ENCODE peak calls at places on chromosomes 7 and 10, in four cellular contexts. F is hepatocyte, R is upper lobe of left lung, O is progenitor cell of endocrine pancreas. K is an unnamed sample.

GRCh38 chr7:46844486-46844885 is 737.4 kb downstream of the TNS3 start:
- DNase-seq in F (no peak), R (no peak), O (no peak), K (no peak)

GRCh38 chr7:1478480-1478879 is 19.2 kb upstream of the MICALL2 start:
- DNase-seq in F (no peak), R (no peak), O (no peak), K (no peak)

GRCh38 chr7:122679813-122680212 is 19.1 kb downstream of the RNF133 start:
- DNase-seq in F (no peak), R (no peak), O (no peak), K (no peak)

GRCh38 chr10:88004451-88004850 is 141.0 kb downstream of the PTEN start:
- DNase-seq in F (no peak), R (no peak), O (no peak), K (no peak)

GRCh38 chr10:77763453-77764430 is 126.1 kb upstream of the KCNMA1 start:
- DNase-seq in F (no peak), R (no peak), O (no peak), K (no peak)

GRCh38 chr7:28091190-28091589 is 89.4 kb downstream of the JAZF1 start:
- DNase-seq in F (no peak), R (no peak), O (no peak), K (no peak)

GRCh38 chr7:101555921-101556275 is 73.2 kb downstream of the MYL10 start:
- DNase-seq in F (no peak), R (no peak), O (no peak), K (no peak)

GRCh38 chr10:43396061-43396927 is 12.7 kb downstream of the HNRNPF start:
- DNase-seq in F (peak), R (peak), O (peak), K (peak)

GRCh38 chr7:55309040-55309991 is 55.8 kb upstream of the LANCL2 start:
- DNase-seq in F (no peak), R (no peak), O (no peak), K (peak)

GRCh38 chr10:13555884-13556529 is 27.2 kb upstream of the BEND7 start:
- DNase-seq in F (no peak), R (no peak), O (no peak), K (no peak)

GRCh38 chr7:81869670-81870069 is 99.8 kb upstream of the HGF start:
- DNase-seq in F (no peak), R (no peak), O (no peak), K (no peak)

GRCh38 chr10:32256613-32257437 is 90.1 kb downstream of the EPC1 start:
- DNase-seq in F (peak), R (no peak), O (no peak), K (peak)

GRCh38 chr7:122885583-122886356 is 490 bp downstream of the CADPS2 start:
- DNase-seq in F (peak), R (peak), O (peak), K (no peak)

GRCh38 chr10:5297466-5297865 is 67.3 kb upstream of the UCN3 start:
- DNase-seq in F (no peak), R (no peak), O (no peak), K (peak)

GRCh38 chr10:82850166-82850565 is 975.2 kb downstream of the NRG3 start:
- DNase-seq in F (no peak), R (no peak), O (no peak), K (no peak)

GRCh38 chr7:136050462-136050847 is 73.3 kb upstream of the MTPN start:
- DNase-seq in F (no peak), R (no peak), O (no peak), K (no peak)

GRCh38 chr10:66836057-66836456 is 89.8 kb upstream of the LRRTM3 start:
- DNase-seq in F (peak), R (no peak), O (no peak), K (no peak)

GRCh38 chr7:131830681-131831080 is 274.3 kb upstream of the PODXL start:
- DNase-seq in F (no peak), R (peak), O (no peak), K (no peak)

GRCh38 chr7:51108134-51108533 is 208.5 kb downstream of the COBL start:
- DNase-seq in F (no peak), R (no peak), O (no peak), K (no peak)

GRCh38 chr10:121886997-121887622 is 40.7 kb downstream of the ATE1 start:
- DNase-seq in F (peak), R (no peak), O (peak), K (peak)

GRCh38 chr10:94358480-94358879 is 4.3 kb downstream of the NOC3L start:
- DNase-seq in F (no peak), R (no peak), O (no peak), K (no peak)

GRCh38 chr10:80202934-80203834 is 2.2 kb downstream of the ANXA11 start:
- DNase-seq in F (peak), R (no peak), O (peak), K (peak)

GRCh38 chr7:151409555-151410404 is at the start of gene WDR86:
- DNase-seq in F (peak), R (peak), O (peak), K (no peak)
- TF ChIP-seq CTCF in F (no peak), R (no peak), O (peak), K (no peak)

GRCh38 chr7:112386619-112387018 is 63.6 kb upstream of the IFRD1 start:
- DNase-seq in F (no peak), R (no peak), O (no peak), K (no peak)

GRCh38 chr7:112381311-112382091 is 68.8 kb upstream of the IFRD1 start:
- DNase-seq in F (no peak), R (no peak), O (no peak), K (no peak)

GRCh38 chr7:112383671-112384417 is 66.4 kb upstream of the IFRD1 start:
- DNase-seq in F (no peak), R (no peak), O (no peak), K (no peak)
- TF ChIP-seq CTCF in F (no peak), R (no peak), O (no peak), K (no peak)

DNA sequence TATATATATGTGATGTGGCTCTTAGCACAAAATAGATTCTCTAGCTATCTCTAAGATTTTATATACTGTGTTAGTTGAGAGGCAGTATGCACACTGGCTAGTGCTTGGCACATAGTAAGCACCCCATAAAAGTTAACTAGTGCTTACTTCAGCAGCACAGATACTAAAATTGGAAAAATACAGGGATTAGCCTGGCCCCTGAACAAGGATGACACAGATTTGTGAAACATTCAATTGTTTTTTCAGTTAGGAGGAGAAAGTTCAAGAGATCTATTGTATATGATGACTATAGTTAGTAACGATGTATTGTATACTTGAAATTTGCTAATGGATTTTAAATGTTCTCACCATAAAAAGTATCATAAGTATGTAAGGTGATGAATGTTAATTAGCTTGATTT is 78.3 kb upstream of the LRRC17 start:
- DNase-seq in F (no peak), R (no peak), O (no peak), K (no peak)
- TF ChIP-seq CTCF in F (no peak), R (no peak), O (no peak), K (no peak)

DNA sequence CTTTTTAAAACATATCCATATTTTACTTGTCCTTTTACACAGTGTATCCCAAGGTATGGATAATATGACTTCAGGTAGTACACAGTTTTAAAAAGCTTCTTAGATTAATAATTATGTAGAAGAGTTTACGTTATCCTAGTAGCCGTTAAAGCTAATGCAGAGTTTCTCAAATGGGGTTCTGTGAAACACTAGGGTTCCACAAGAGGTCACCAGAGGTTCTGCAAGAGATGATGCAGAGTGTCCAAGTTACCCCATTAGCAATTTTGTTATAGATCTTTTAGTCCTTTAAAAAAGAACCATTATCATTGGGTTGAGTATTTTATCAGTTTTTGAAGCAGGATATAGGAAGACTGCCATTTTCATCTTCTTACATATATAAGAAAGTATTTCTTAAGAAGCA is 298.9 kb upstream of the HPS1 start:
- DNase-seq in F (no peak), R (no peak), O (no peak), K (no peak)
- TF ChIP-seq CTCF in F (no peak), R (no peak), O (no peak), K (no peak)

DNA sequence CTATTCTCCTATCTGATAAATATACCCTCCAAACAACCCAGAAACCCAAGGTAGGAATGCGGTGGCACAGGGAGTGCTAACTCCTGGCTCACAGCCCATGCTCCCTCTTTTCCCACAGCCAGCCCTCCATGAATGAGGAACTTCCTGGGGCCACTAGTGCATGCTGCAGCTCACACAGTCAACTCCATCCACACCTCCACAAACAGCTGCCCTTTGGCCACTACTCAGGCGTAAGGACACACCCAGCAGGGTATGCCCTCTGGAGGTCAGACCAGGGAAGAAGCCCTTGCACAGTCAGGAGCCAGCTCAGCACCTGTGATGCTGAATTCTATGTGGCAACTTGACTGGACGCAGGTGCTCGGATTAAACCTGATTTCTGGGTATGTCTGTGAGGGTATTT is 85.2 kb upstream of the PIK3CG start:
- DNase-seq in F (peak), R (no peak), O (peak), K (no peak)
- TF ChIP-seq CTCF in F (peak), R (no peak), O (peak), K (no peak)

K was measured in natural killer cell.